ENCODE peak calls at places on chromosome 1, in four cellular contexts. M, J, G and F are unnamed samples.

GRCh38 chr1:153608742-153609584 is 4.0 kb downstream of the S100A16 start:
- DNase-seq in M (peak; percentile 80), J (peak; percentile 98), G (no peak), F (peak; percentile 58)

GRCh38 chr1:228009828-228010775 is 3.3 kb downstream of the WNT3A start:
- DNase-seq in M (no peak), J (no peak), G (peak; percentile 54), F (no peak)

GRCh38 chr1:202268817-202269216 is 72.9 kb downstream of the UBE2T start:
- DNase-seq in M (no peak), J (no peak), G (no peak), F (no peak)

GRCh38 chr1:225529726-225530125 is 101.9 kb upstream of the LBR start:
- DNase-seq in M (no peak), J (no peak), G (no peak), F (no peak)

GRCh38 chr1:189606795-189607476 is 870.7 kb downstream of the BRINP3 start:
- DNase-seq in M (no peak), J (no peak), G (no peak), F (no peak)

GRCh38 chr1:182739545-182739944 is 50.0 kb upstream of the NPL start:
- DNase-seq in M (no peak), J (no peak), G (peak; percentile 18), F (no peak)

GRCh38 chr1:16226129-16226494 is 10.9 kb downstream of the CPLANE2 start:
- DNase-seq in M (no peak), J (no peak), G (no peak), F (no peak)

GRCh38 chr1:53075761-53076163 is 13.7 kb downstream of the PODN start:
- DNase-seq in M (peak; percentile 26), J (no peak), G (no peak), F (no peak)

GRCh38 chr1:86753700-86754099 is 49.3 kb downstream of the SH3GLB1 start:
- DNase-seq in M (no peak), J (peak; percentile 28), G (peak; percentile 51), F (no peak)

GRCh38 chr1:200967693-200968468 is 55.6 kb downstream of the KIF21B start:
- DNase-seq in M (no peak), J (no peak), G (no peak), F (no peak)

GRCh38 chr1:201015551-201016091 is 7.9 kb downstream of the KIF21B start:
- DNase-seq in M (no peak), J (peak; percentile 43), G (no peak), F (no peak)

GRCh38 chr1:85628791-85629531 is 48.4 kb downstream of the CCN1 start:
- DNase-seq in M (peak; percentile 55), J (peak; percentile 81), G (no peak), F (no peak)

GRCh38 chr1:27658951-27659496 is 13.0 kb downstream of the IFI6 start:
- DNase-seq in M (no peak), J (no peak), G (peak; percentile 83), F (no peak)

GRCh38 chr1:90614872-90615271 is 102.2 kb downstream of the BARHL2 start:
- DNase-seq in M (no peak), J (no peak), G (no peak), F (no peak)
- TF ChIP-seq CTCF in M (peak; percentile 17), J (no peak), G (peak; percentile 38), F (no peak)

GRCh38 chr1:178093958-178094751 is at the start of gene RASAL2:
- DNase-seq in M (peak; percentile 67), J (peak; percentile 70), G (peak; percentile 6), F (no peak)
- TF ChIP-seq CTCF in M (no peak), J (peak; percentile 13), G (no peak), F (peak; percentile 18)

GRCh38 chr1:156602557-156602993 is 1.3 kb upstream of the GPATCH4 start:
- DNase-seq in M (no peak), J (no peak), G (peak; percentile 43), F (no peak)

GRCh38 chr1:156608981-156609380 is 7.7 kb upstream of the GPATCH4 start:
- DNase-seq in M (no peak), J (peak; percentile 48), G (peak; percentile 69), F (no peak)

DNA sequence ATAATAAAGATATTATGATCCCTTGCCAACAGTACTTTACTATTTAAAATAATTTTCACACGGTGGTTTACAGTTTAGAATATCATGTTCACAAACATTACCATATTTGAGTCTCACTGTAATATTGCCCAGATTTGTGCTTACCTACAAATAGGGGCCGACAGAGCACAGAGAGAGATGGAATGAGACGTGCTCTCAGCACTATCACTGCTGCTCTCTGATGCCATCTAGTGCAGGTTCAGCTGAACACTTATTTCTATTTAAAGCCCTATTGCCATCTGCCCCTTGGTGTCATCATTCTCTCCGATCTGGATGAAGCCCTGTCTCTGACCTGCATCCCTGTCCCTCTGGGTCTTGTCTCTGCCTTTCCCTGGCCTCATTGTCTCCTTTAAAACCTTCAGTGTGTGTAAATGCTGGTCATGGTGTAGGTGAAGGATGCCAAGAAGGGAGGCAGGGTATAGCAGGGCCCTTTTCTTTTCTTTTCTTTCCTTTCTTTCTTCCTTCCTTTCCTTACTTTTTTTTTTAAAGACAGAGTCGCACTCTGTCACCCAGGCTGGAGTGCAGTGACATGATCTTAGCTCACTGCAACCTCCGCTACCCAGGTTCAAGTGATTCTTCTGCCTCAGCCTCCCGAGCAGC is 6.9 kb upstream of the GPATCH4 start:
- DNase-seq in M (no peak), J (peak; percentile 78), G (peak; percentile 86), F (peak; percentile 43)
- TF ChIP-seq CTCF in M (peak; percentile 61), J (peak; percentile 71), G (peak; percentile 83), F (peak; percentile 81)

GRCh38 chr1:3509721-3510120 is 55.3 kb downstream of the ARHGEF16 start:
- DNase-seq in M (no peak), J (no peak), G (no peak), F (no peak)
- TF ChIP-seq CTCF in M (no peak), J (no peak), G (no peak), F (no peak)

GRCh38 chr1:212950243-212951057 is at the start of gene VASH2:
- DNase-seq in M (peak; percentile 84), J (peak; percentile 83), G (peak; percentile 93), F (peak; percentile 16)
- TF ChIP-seq CTCF in M (no peak), J (no peak), G (no peak), F (no peak)

DNA sequence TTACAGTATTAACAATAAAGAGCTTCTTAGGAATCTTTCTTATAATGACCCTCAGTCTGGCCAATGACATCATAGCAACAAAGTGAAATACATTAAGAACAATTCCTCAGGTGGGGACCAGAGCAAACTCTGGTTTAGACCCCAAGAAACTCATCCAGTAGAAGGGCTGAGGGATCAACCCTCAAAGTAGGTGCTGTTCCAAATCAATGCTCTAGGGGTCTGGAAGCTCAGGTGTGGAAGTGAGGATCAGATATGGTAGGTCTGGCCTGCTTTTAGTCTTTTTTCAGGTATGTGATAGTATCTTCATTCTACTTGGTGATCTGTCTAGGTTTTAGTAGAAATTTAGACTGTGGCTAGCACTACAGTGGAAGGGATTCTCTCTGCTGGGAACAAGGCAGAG is 291.7 kb downstream of the PDE4B start:
- DNase-seq in M (no peak), J (no peak), G (no peak), F (no peak)
- TF ChIP-seq CTCF in M (no peak), J (no peak), G (no peak), F (no peak)

GRCh38 chr1:57079454-57080157 is 113.8 kb upstream of the C8B start:
- DNase-seq in M (no peak), J (no peak), G (no peak), F (no peak)
- TF ChIP-seq CTCF in M (no peak), J (no peak), G (peak; percentile 36), F (no peak)

GRCh38 chr1:79326875-79327274 is 320.3 kb upstream of the ADGRL4 start:
- DNase-seq in M (no peak), J (no peak), G (no peak), F (no peak)
- TF ChIP-seq CTCF in M (no peak), J (no peak), G (no peak), F (no peak)

DNA sequence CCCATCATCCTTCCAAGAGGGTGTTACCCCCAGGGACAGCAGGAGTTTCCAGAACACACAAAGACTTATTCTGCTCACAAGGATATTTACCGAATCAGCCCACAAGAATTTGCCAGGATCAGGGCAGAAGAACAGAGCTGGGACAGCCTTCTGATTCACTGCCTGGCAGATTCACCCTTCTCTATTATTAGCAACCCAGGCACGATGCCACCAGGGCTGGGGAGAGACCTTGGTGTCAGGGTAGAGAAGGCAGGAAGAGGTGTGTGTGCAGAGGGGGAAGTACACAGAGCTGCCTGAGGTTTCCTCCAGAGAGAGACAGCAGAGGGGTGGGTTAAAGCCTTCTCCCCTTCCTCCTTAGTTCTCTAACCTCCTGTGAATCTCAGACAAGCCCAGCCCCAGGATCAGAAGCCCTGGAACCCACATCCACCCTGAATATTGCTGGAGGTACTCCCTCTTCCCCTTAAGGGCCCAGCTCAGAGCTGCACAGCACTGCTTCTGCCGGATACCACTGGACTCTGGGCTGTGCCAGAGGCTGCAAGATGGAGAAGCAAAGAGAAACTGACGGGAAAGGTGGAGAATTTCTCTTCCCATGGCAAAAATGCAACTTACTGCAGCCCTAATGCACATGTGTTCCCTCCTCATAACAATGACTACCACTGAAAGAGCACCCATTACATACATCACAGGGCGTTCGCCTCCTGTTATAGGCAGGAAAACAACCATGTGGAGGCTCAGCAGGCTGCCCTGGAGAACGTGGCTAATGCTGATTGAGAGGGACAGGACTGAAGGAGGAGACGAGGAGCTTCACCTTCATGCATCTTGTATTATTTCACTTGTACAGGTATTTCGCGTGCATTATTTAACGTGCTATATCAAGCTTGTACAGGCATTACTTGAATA is 61.7 kb downstream of the ITPKB start:
- DNase-seq in M (peak; percentile 66), J (peak; percentile 45), G (peak; percentile 52), F (peak; percentile 42)
- TF ChIP-seq CTCF in M (no peak), J (no peak), G (no peak), F (no peak)